ENCODE peak calls at places on chromosome 1, in nine cellular contexts. I is RWPE1; Q is left lobe of liver; O is stimulated activated CD4-positive, alpha-beta T cell treated with anti-CD3 and anti-CD28 coated beads, Interleukin-4, amount 100 ng/mL, for 48 hours; T is Right ventricle myocardium inferior; K is amniotic epithelial cell; R is HTR-8/SVneo; E is frontal cortex; Y is foreskin fibroblast. N is an unnamed sample.

GRCh38 chr1:205298191-205298994 is 23.2 kb downstream of the NUAK2 start:
- DNase-seq in I (peak; percentile 97), Q (no peak), O (no peak), T (no peak), K (peak; percentile 97), R (peak; percentile 86), E (no peak), Y (peak; percentile 95), N (peak; percentile 91)

GRCh38 chr1:81802601-81803422 is 2.1 kb downstream of the ADGRL2 start:
- DNase-seq in I (peak; percentile 23), Q (peak; percentile 81), O (no peak), T (peak; percentile 79), K (peak; percentile 48), R (no peak), E (peak; percentile 35), Y (peak; percentile 66), N (peak; percentile 58)

GRCh38 chr1:231828182-231828920 is 201.8 kb downstream of the DISC1 start:
- DNase-seq in I (peak; percentile 84), Q (no peak), O (no peak), T (no peak), K (peak; percentile 96), R (peak; percentile 77), E (no peak), Y (peak; percentile 98), N (no peak)

GRCh38 chr1:40773748-40774265 is 9.8 kb upstream of the KCNQ4 start:
- DNase-seq in I (no peak), Q (no peak), O (no peak), T (no peak), K (no peak), R (no peak), E (no peak), Y (no peak), N (no peak)

GRCh38 chr1:26145041-26145959 is 13.6 kb upstream of the FAM110D start:
- DNase-seq in I (peak; percentile 80), Q (peak; percentile 77), O (peak; percentile 60), T (peak; percentile 80), K (peak; percentile 74), R (peak; percentile 71), E (peak; percentile 70), Y (peak; percentile 61), N (peak; percentile 87)

GRCh38 chr1:197909346-197909745 is 6.9 kb downstream of the C1orf53 start:
- DNase-seq in I (no peak), Q (no peak), O (no peak), T (no peak), K (no peak), R (no peak), E (no peak), Y (no peak), N (no peak)

GRCh38 chr1:181504294-181505115 is 21.2 kb downstream of the CACNA1E start:
- DNase-seq in I (no peak), Q (no peak), O (no peak), T (no peak), K (no peak), R (peak; percentile 15), E (no peak), Y (no peak), N (peak; percentile 2)

GRCh38 chr1:54297596-54298283 is 97.8 kb downstream of the MRPL37 start:
- DNase-seq in I (no peak), Q (no peak), O (no peak), T (no peak), K (no peak), R (no peak), E (peak; percentile 55), Y (no peak), N (peak; percentile 51)

GRCh38 chr1:36125129-36125991 is at the start of gene COL8A2:
- DNase-seq in I (no peak), Q (no peak), O (no peak), T (no peak), K (no peak), R (no peak), E (peak; percentile 64), Y (no peak), N (no peak)

GRCh38 chr1:154495496-154496273 is 6.3 kb upstream of the TDRD10 start:
- DNase-seq in I (no peak), Q (no peak), O (no peak), T (no peak), K (no peak), R (no peak), E (no peak), Y (no peak), N (no peak)